ENCODE peak calls at places on chromosome 12, in five cellular contexts. I is lower lobe of right lung, M is HCT116, O is aorta, B is small intestine. A is an unnamed sample.

GRCh38 chr12:39627914-39628313 is 8.3 kb upstream of the ABCD2 start:
- DNase-seq in I (no peak), M (no peak), O (no peak), B (no peak), A (no peak)

GRCh38 chr12:64256166-64256800 is 34.2 kb upstream of the KICS2 start:
- DNase-seq in I (no peak), M (peak), O (no peak), B (peak), A (peak)

GRCh38 chr12:29103539-29103974 is 45.5 kb upstream of the FAR2 start:
- DNase-seq in I (no peak), M (no peak), O (no peak), B (peak), A (no peak)

GRCh38 chr12:50569321-50569720 is 64.5 kb downstream of the DIP2B start:
- DNase-seq in I (no peak), M (no peak), O (no peak), B (no peak), A (no peak)

GRCh38 chr12:124231980-124232653 is 62.8 kb upstream of the RFLNA start:
- DNase-seq in I (peak), M (no peak), O (no peak), B (peak), A (no peak)

GRCh38 chr12:1367731-1368285 is 226.6 kb downstream of the FBXL14 start:
- DNase-seq in I (no peak), M (no peak), O (no peak), B (no peak), A (peak)

GRCh38 chr12:131808744-131809371 is 19.3 kb upstream of the MMP17 start:
- DNase-seq in I (no peak), M (no peak), O (no peak), B (peak), A (no peak)

GRCh38 chr12:31589582-31589895 is 1.4 kb downstream of the DENND5B start:
- DNase-seq in I (no peak), M (no peak), O (no peak), B (no peak), A (no peak)

GRCh38 chr12:12608557-12608957 is 3.1 kb upstream of the CREBL2 start:
- DNase-seq in I (no peak), M (no peak), O (no peak), B (peak), A (no peak)

GRCh38 chr12:74820324-74820723 is 282.7 kb downstream of the ATXN7L3B start:
- DNase-seq in I (no peak), M (no peak), O (no peak), B (no peak), A (no peak)

GRCh38 chr12:24993756-24994155 is 44.9 kb upstream of the BCAT1 start:
- DNase-seq in I (no peak), M (no peak), O (no peak), B (no peak), A (no peak)

GRCh38 chr12:100539209-100539608 is 34.3 kb upstream of the GAS2L3 start:
- DNase-seq in I (no peak), M (no peak), O (no peak), B (no peak), A (no peak)

DNA sequence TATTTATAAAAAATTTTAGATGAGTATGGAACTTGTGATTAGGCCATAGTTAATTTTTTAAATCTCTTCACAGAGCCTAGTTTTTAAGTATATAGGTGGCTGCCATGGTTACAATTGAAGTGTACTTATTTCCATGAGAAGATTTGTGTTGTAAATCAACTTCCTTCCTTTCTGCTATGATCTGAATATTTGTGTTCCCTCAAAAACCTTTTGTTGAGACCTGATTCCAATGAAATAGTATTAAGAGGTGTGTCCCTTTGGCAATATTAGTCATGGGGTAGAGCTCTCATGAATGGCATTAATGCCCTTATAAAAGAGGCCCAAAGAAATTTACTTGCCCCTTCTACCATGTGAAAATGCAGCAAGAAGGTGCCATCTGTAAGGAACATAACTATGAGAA is 28.8 kb downstream of the ETNK1 start:
- DNase-seq in I (no peak), M (no peak), O (no peak), B (no peak), A (no peak)
- H3K27ac ChIP-seq in I (no peak), M (no peak), O (no peak), B (no peak), A (no peak)

GRCh38 chr12:109185441-109185840 is 69.1 kb downstream of the ACACB start:
- DNase-seq in I (no peak), M (no peak), O (peak), B (no peak), A (no peak)
- H3K27ac ChIP-seq in I (no peak), M (no peak), O (no peak), B (no peak), A (no peak)

GRCh38 chr12:4440187-4440941 is 5.3 kb downstream of the FGF6 start:
- DNase-seq in I (no peak), M (no peak), O (no peak), B (no peak), A (no peak)
- H3K27ac ChIP-seq in I (no peak), M (no peak), O (no peak), B (no peak), A (no peak)

DNA sequence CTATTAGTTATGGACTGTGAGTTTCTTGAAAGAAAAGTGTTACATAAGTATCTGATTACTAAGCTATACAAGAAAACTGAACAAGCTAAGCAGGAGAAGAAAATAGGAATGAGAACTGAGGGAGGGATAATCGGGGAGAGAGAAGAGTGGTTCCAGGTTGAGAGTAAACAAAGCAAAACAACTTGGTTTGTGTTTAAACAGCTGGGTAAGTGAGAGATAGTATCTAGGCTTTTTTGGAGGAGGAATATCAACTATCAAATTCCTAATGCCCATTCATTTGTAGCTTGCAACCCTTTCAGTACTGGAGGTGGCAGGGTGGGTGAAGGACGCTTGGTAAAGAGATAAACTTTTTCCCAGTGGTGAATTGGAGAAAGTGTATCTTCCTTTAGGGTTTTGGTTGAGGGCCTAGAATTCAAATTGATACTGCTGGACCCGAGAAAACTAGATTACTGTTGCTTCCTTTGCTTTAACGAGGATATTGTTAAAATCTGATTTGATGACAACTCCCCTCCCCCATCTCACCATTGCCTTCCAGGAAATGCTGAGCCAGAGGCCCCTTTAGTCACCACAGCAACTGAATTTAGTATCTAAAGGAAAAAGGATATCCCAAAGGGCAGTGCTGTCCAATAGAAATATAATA is 2.0 kb upstream of the SLC2A3 start:
- DNase-seq in I (no peak), M (no peak), O (no peak), B (no peak), A (no peak)
- H3K27ac ChIP-seq in I (peak), M (no peak), O (no peak), B (no peak), A (peak)

GRCh38 chr12:47102406-47102805 is 22.6 kb upstream of the AMIGO2 start:
- DNase-seq in I (no peak), M (no peak), O (no peak), B (no peak), A (no peak)
- H3K27ac ChIP-seq in I (peak), M (no peak), O (peak), B (no peak), A (no peak)

GRCh38 chr12:57603758-57604453 is 718 bp upstream of the DTX3 start:
- DNase-seq in I (no peak), M (no peak), O (no peak), B (no peak), A (peak)
- H3K27ac ChIP-seq in I (peak), M (no peak), O (peak), B (no peak), A (peak)

DNA sequence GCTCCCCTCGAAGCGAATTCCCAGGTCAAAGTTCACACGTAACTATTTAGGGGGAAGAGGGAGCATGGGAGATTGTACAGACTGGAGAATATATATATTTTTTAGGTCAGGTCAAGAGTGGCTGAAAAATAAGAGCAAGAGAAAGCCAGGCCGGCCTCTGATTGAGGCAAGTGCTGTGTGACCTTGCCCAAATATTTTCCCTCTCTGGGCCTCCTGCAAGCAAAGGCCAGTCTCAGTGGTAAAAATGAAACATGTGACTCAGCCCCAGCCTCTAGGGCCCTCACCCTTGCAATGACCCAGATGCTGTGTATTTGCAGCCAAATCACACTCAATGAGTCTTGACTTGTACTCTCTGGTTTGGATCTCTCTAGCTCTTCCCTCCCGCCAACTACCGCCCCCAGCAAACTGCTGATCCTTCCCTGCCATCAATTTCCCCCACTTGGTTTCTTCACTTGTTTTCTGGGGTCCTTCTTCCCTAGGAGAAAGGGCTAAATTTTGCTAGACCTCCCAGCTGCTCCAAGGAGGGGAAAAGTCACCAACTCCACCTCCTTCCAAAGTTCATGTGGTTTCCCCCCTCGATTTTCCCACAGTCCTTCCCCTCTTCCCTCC is 34.0 kb downstream of the SMUG1 start:
- DNase-seq in I (no peak), M (no peak), O (no peak), B (no peak), A (no peak)
- H3K27ac ChIP-seq in I (no peak), M (no peak), O (no peak), B (no peak), A (no peak)

GRCh38 chr12:113298472-113298817 is 36.5 kb downstream of the SLC8B1 start:
- DNase-seq in I (no peak), M (no peak), O (no peak), B (no peak), A (no peak)
- H3K27ac ChIP-seq in I (peak), M (peak), O (peak), B (no peak), A (no peak)